ENCODE peak calls at places on chromosome 6, in eight cellular contexts. J is epithelial cell of esophagus, T is IMR-90, E is fibroblast of the aortic adventitia, D is AG09309, O is GM06990, I is bronchial epithelial cell, V is lower lobe of right lung. Q is an unnamed sample.

GRCh38 chr6:118963003-118963402 is 28.0 kb upstream of the MCM9 start:
- DNase-seq in T (peak; percentile 10), V (no peak), J (peak; percentile 8), D (no peak), O (no peak), I (peak; percentile 17), E (peak; percentile 41), Q (no peak)

GRCh38 chr6:134822920-134823430 is 126.9 kb downstream of the ALDH8A1 start:
- DNase-seq in T (peak; percentile 90), O (peak; percentile 17), J (peak; percentile 83), V (peak; percentile 54), D (peak; percentile 57), E (peak; percentile 96), I (peak; percentile 79), Q (no peak)

GRCh38 chr6:137707590-137708360 is 159.3 kb upstream of the TNFAIP3 start:
- DNase-seq in O (peak; percentile 72), D (peak; percentile 74), V (peak; percentile 60), I (peak; percentile 88), T (peak; percentile 86), J (peak; percentile 93), E (peak; percentile 88), Q (no peak)

GRCh38 chr6:44080561-44081521 is 46.4 kb downstream of the MRPL14 start:
- DNase-seq in V (no peak), E (no peak), I (no peak), O (no peak), D (no peak), T (no peak), J (no peak), Q (no peak)

GRCh38 chr6:84061613-84062398 is 28.2 kb downstream of the MRAP2 start:
- DNase-seq in D (no peak), E (no peak), O (no peak), V (no peak), I (no peak), J (no peak), T (no peak), Q (no peak)

GRCh38 chr6:19303381-19303780 is 533.8 kb upstream of the ID4 start:
- DNase-seq in I (no peak), V (no peak), D (no peak), J (no peak), E (peak; percentile 42), O (no peak), T (no peak), Q (no peak)

GRCh38 chr6:7341989-7342742 is 29.2 kb upstream of the SSR1 start:
- DNase-seq in T (no peak), V (no peak), D (no peak), O (no peak), I (peak; percentile 23), E (no peak), J (no peak), Q (no peak)

GRCh38 chr6:41705996-41706835 is 29.2 kb downstream of the TFEB start:
- DNase-seq in D (no peak), T (peak; percentile 68), E (peak; percentile 68), J (peak; percentile 73), O (peak; percentile 88), I (no peak), V (peak; percentile 86), Q (no peak)

GRCh38 chr6:55869731-55870130 is 5.7 kb downstream of the BMP5 start:
- DNase-seq in J (no peak), D (no peak), O (no peak), V (no peak), I (no peak), E (no peak), T (no peak), Q (no peak)

GRCh38 chr6:73085362-73085975 is 139.8 kb downstream of the KHDC1L start:
- DNase-seq in J (no peak), O (peak; percentile 8), V (no peak), E (no peak), T (peak; percentile 16), I (no peak), D (no peak), Q (no peak)

GRCh38 chr6:8182857-8183256 is 80.5 kb upstream of the EEF1E1 start:
- DNase-seq in D (no peak), T (no peak), I (no peak), V (no peak), O (no peak), E (peak; percentile 42), J (no peak), Q (no peak)

GRCh38 chr6:75546401-75546800 is 52.8 kb upstream of the FILIP1 start:
- DNase-seq in I (no peak), T (peak; percentile 35), J (peak; percentile 35), D (no peak), V (no peak), E (peak; percentile 60), O (no peak), Q (no peak)

GRCh38 chr6:105209950-105210706 is 30.3 kb upstream of the POPDC3 start:
- DNase-seq in O (no peak), E (peak; percentile 85), D (peak; percentile 68), T (peak; percentile 85), I (peak; percentile 91), J (peak; percentile 77), V (no peak), Q (no peak)

GRCh38 chr6:146892613-146893401 is 294.0 kb downstream of the ADGB start:
- DNase-seq in E (peak; percentile 63), I (no peak), O (no peak), T (peak; percentile 92), J (peak; percentile 20), D (peak; percentile 68), V (no peak), Q (peak; percentile 67)

GRCh38 chr6:37237789-37238188 is 19.8 kb upstream of the TBC1D22B start:
- DNase-seq in T (no peak), O (no peak), E (no peak), J (no peak), I (no peak), V (no peak), D (no peak), Q (no peak)

GRCh38 chr6:34273242-34273805 is 24.5 kb upstream of the SMIM29 start:
- DNase-seq in V (peak; percentile 60), D (peak; percentile 8), I (no peak), T (peak; percentile 26), J (no peak), O (no peak), E (peak; percentile 30), Q (no peak)

GRCh38 chr6:169292340-169293124 is 38.9 kb upstream of the THBS2 start:
- DNase-seq in J (peak; percentile 93), I (peak; percentile 92), V (no peak), T (peak; percentile 97), O (no peak), E (peak; percentile 90), D (peak; percentile 95), Q (peak; percentile 83)

GRCh38 chr6:85544776-85545175 is 48.9 kb downstream of the SNX14 start:
- DNase-seq in E (no peak), T (peak; percentile 43), J (no peak), O (no peak), I (no peak), D (no peak), V (no peak), Q (no peak)

GRCh38 chr6:51495016-51495805 is 592.2 kb downstream of the PKHD1 start:
- DNase-seq in I (no peak), J (no peak), V (no peak), D (no peak), T (no peak), O (no peak), E (no peak), Q (no peak)

GRCh38 chr6:1474205-1474604 is 84.8 kb downstream of the FOXF2 start:
- DNase-seq in I (no peak), T (no peak), O (no peak), J (no peak), E (no peak), V (no peak), D (no peak), Q (no peak)
- TF ChIP-seq CTCF in I (peak; percentile 16), T (no peak), O (no peak), J (peak; percentile 13), E (no peak), V (no peak), D (no peak), Q (no peak)

GRCh38 chr6:151624900-151625536 is 131.2 kb downstream of the CCDC170 start:
- DNase-seq in T (no peak), I (no peak), O (no peak), V (no peak), D (no peak), J (no peak), E (no peak), Q (no peak)
- H3K4me3 ChIP-seq in T (no peak overlapping the region), I (no peak overlapping the region), O (no peak overlapping the region), V (no peak overlapping the region), D (no peak overlapping the region), J (no peak overlapping the region), E (no peak overlapping the region), Q (no peak overlapping the region)

GRCh38 chr6:40526036-40526435 is 61.1 kb downstream of the LRFN2 start:
- DNase-seq in O (no peak), D (no peak), J (no peak), T (no peak), E (no peak), I (no peak), V (no peak), Q (no peak)

GRCh38 chr6:40529040-40529439 is 58.1 kb downstream of the LRFN2 start:
- DNase-seq in O (no peak), I (no peak), J (no peak), T (no peak), V (no peak), E (no peak), D (no peak), Q (no peak)

GRCh38 chr6:40524797-40525584 is 62.2 kb downstream of the LRFN2 start:
- DNase-seq in D (no peak), E (no peak), J (no peak), T (no peak), V (no peak), I (no peak), O (no peak), Q (no peak)

GRCh38 chr6:40523505-40524172 is 63.5 kb downstream of the LRFN2 start:
- DNase-seq in I (peak; percentile 72), D (no peak), V (no peak), E (no peak), T (no peak), O (no peak), J (peak; percentile 63), Q (no peak)

DNA sequence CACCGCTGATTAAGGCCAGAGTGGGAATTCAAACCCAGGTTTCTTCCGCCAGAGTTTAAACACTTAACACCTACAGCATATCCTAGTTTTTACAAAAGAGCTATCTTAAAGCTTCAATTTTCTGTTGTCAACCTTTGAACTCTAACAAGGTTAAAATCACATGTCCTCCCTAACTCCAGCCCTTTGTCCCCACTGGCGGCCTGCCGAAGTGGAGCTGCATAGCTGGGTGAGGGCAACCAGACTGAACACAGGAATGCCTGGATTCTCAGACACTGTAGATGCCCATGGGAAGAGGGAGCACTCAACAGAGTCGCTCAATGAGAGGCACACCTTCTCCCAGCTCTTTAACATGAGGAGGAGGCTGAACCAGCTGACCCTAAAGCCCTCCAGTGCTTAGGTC is 59.1 kb downstream of the LRFN2 start:
- DNase-seq in I (no peak), O (no peak), D (no peak), J (no peak), V (no peak), T (no peak), E (no peak), Q (no peak)
- TF ChIP-seq CTCF in I (no peak), O (no peak), D (no peak), J (no peak), V (no peak), T (no peak), E (no peak), Q (no peak)

DNA sequence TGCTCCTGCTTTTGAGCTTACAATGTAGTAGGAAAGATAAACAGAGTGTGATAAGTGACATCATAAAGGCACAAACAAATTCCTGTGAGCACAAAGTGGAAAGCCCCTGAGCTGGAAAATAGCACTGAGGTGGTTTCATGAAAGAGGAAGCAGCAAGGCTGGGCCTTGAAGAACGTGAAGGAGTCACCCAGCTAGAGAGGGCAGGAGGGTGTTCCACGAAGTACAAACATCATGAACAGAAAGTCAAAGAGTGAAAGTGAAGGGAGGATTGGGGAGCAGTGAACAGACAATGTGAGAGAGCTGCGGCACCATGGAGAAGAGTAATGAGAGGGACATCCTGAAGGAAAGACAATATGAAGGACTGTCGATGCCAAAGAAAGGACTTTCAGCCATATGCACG is 543.6 kb downstream of the CD83 start:
- DNase-seq in E (peak; percentile 29), O (peak; percentile 24), V (no peak), T (peak; percentile 89), I (peak; percentile 50), J (peak; percentile 39), D (no peak), Q (peak; percentile 19)
- H3K4me3 ChIP-seq in E (no peak overlapping the region), O (no peak overlapping the region), V (no peak overlapping the region), T (no peak overlapping the region), I (no peak overlapping the region), J (no peak overlapping the region), D (no peak overlapping the region), Q (no peak overlapping the region)